ENCODE peak calls at places on chromosomes 6 and 20, in ten cellular contexts. N, W, T, V, E, R, M, C, Z and O are unnamed samples.
A peak's percentile ranks its signal among the peaks of the same experiment; 100 is the strongest.

GRCh38 chr6:135722679-135723078 is 128.8 kb upstream of the PDE7B start:
- DNase-seq in R (no peak), T (peak; percentile 68), C (peak; percentile 94), N (peak; percentile 71), W (no peak), V (peak; percentile 84), Z (no peak), M (no peak), E (peak; percentile 87), O (no peak)

GRCh38 chr6:55980627-55981211 is 105.3 kb upstream of the BMP5 start:
- DNase-seq in C (peak; percentile 41), N (peak; percentile 68), Z (peak; percentile 7), T (peak; percentile 55), V (peak; percentile 8), R (no peak), E (peak; percentile 67), M (no peak), W (no peak), O (no peak)

GRCh38 chr20:59813126-59813947 is 120.1 kb downstream of the SYCP2 start:
- DNase-seq in C (no peak), W (no peak), E (no peak), M (peak; percentile 36), Z (no peak), T (no peak), R (no peak), N (no peak), V (no peak), O (no peak)

GRCh38 chr6:13573669-13574110 is 711 bp upstream of the SIRT5 start:
- DNase-seq in V (peak; percentile 30), E (peak; percentile 81), T (peak; percentile 56), N (peak; percentile 38), C (peak; percentile 46), R (no peak), Z (no peak), W (no peak), M (peak; percentile 81), O (no peak)

GRCh38 chr20:36666181-36666740 is 20.3 kb upstream of the SLA2 start:
- DNase-seq in T (peak; percentile 45), N (peak; percentile 53), E (peak; percentile 24), Z (no peak), V (no peak), R (peak; percentile 19), M (no peak), C (peak; percentile 46), W (no peak), O (no peak)

GRCh38 chr6:87350516-87350915 is 5.9 kb downstream of the C6orf163 start:
- DNase-seq in W (no peak), M (no peak), R (no peak), T (no peak), Z (no peak), V (no peak), E (peak; percentile 79), C (peak; percentile 5), N (no peak), O (no peak)

GRCh38 chr6:35049885-35050284 is 91.3 kb downstream of the TCP11 start:
- DNase-seq in M (no peak), C (peak; percentile 93), N (peak; percentile 79), W (no peak), Z (peak; percentile 57), V (no peak), R (no peak), T (peak; percentile 90), E (peak; percentile 68), O (no peak)

GRCh38 chr20:21632031-21632430 is 73.4 kb upstream of the PAX1 start:
- DNase-seq in N (no peak), W (no peak), C (no peak), V (no peak), R (no peak), Z (no peak), T (no peak), E (no peak), M (no peak), O (no peak)

GRCh38 chr6:43990627-43991619 is 136.3 kb downstream of the MRPL14 start:
- DNase-seq in R (no peak), T (peak; percentile 95), Z (no peak), M (no peak), W (no peak), E (peak; percentile 55), N (peak; percentile 97), V (no peak), C (peak; percentile 89), O (no peak)

GRCh38 chr20:32189691-32190607 is 17.6 kb downstream of the PLAGL2 start:
- DNase-seq in V (no peak), W (peak; percentile 87), E (peak; percentile 73), R (peak; percentile 50), Z (peak; percentile 69), C (peak; percentile 11), T (peak; percentile 56), M (peak; percentile 81), N (peak; percentile 50), O (peak; percentile 42)

GRCh38 chr6:133895573-133896343 is 6.8 kb downstream of the TCF21 start:
- DNase-seq in T (peak; percentile 68), R (no peak), M (no peak), N (peak; percentile 57), C (no peak), Z (no peak), E (peak; percentile 56), W (peak; percentile 65), V (no peak), O (no peak)

GRCh38 chr20:11992426-11992825 is 74.7 kb downstream of the BTBD3 start:
- DNase-seq in M (no peak), E (no peak), W (no peak), Z (no peak), V (no peak), C (no peak), R (no peak), T (no peak), N (no peak), O (no peak)

GRCh38 chr6:29502597-29502996 is 14.8 kb upstream of the MAS1L start:
- DNase-seq in T (no peak), N (no peak), M (no peak), C (no peak), E (peak; percentile 39), W (no peak), R (no peak), V (peak; percentile 89), Z (no peak), O (no peak)

GRCh38 chr20:50546729-50547314 is 36.6 kb downstream of the PTPN1 start:
- DNase-seq in N (no peak), W (no peak), V (no peak), R (no peak), E (peak; percentile 32), M (no peak), T (peak; percentile 62), Z (no peak), C (no peak), O (no peak)

GRCh38 chr20:45484676-45485075 is 15.1 kb downstream of the WFDC2 start:
- DNase-seq in W (no peak), M (no peak), C (no peak), V (no peak), T (no peak), E (no peak), R (no peak), Z (no peak), N (no peak), O (no peak)

GRCh38 chr20:24066075-24066700 is 77.6 kb upstream of the GGTLC1 start:
- DNase-seq in R (peak; percentile 29), T (no peak), V (no peak), M (no peak), N (no peak), W (no peak), C (no peak), Z (no peak), E (no peak), O (peak; percentile 26)

DNA sequence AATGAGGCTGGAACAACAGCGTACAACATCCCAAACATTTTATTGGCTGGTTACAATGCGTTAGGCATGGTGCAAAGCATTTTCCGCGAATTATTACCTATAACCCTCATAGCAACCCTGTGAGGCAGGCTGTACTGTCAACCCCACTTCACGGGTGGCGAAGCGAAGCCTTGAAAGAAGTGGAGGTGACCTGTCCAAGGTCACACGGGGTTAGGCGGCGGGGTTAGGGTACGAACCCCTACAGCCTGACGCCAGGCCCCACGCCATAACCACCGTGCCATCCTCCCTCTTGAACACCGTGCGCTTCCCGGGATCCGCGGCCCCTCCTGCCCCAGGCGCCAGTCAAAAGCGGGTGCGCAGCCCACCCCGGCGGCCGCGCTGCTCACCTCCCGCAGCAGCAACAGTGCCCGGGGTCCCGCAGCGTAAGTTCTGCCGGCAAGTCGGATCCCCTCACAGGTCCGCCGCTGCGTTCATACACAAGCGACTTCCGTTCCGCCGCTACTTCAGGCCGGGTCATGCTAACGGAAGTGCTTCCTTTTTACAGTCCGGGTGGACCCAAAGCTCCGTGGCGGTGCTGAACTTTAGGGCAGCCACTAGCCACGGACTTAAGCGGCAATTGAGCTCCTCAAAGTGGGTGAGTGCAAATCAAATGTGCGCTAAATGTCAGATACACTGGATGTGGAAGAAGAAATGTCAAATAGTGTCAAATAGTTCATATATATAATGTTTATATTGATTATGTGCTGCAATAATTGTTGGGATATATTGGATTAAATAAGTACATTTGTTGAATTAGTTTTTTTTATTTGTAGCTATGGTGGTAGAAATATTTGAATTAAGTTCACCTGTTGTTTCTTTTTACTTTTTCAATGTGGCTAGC is at the start of gene CDK5RAP1:
- DNase-seq in Z (peak; percentile 92), C (peak; percentile 93), E (peak; percentile 96), V (peak; percentile 83), T (peak; percentile 93), M (peak; percentile 95), N (peak; percentile 94), W (peak; percentile 91), R (peak; percentile 80), O (peak; percentile 83)
- H3K27ac ChIP-seq in Z (peak within 1 kb of the TSS; percentile 86), C (peak within 1 kb of the TSS; percentile 69), E (peak within 1 kb of the TSS; percentile 8), V (peak within 1 kb of the TSS; percentile 42), T (peak within 1 kb of the TSS; percentile 9), M (peak within 1 kb of the TSS; percentile 74), N (peak within 1 kb of the TSS; percentile 42), W (peak within 1 kb of the TSS; percentile 73), R (peak within 1 kb of the TSS; percentile 73), O (peak within 1 kb of the TSS; percentile 74)

GRCh38 chr6:77965449-77965848 is 312.6 kb downstream of the MEI4 start:
- DNase-seq in C (no peak), T (no peak), Z (no peak), W (no peak), N (no peak), R (no peak), M (no peak), E (no peak), V (no peak), O (no peak)
- H3K9me3 ChIP-seq in C (peaks cover 9% of the 10 kb centered on the region), T (peaks cover 45% of the 10 kb centered on the region), Z (no peaks in the 10 kb centered on the region), W (peaks cover 36% of the 10 kb centered on the region), N (no peaks in the 10 kb centered on the region), R (no peaks in the 10 kb centered on the region), M (peaks cover 37% of the 10 kb centered on the region), E (no peaks in the 10 kb centered on the region), V (peaks cover 6% of the 10 kb centered on the region), O (no peaks in the 10 kb centered on the region)

DNA sequence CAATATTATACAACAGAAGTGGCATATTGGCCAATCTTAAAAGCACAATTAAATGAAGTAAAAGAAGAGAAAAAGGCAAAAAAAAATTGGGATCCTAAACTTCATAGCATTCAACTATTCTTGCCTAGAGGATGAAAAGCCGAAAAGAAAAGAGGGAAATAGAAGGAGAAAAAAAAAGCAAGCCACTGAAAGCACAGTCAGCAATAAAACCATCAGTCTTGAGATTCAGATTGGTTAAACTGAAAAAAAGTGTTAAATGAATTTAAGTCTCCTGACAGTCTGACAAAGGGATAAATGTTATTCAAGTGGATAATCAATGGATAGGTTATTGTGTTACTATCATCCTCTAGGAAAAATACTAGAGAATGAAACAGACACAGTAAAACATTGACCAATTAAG is 19.9 kb downstream of the MOXD1 start:
- DNase-seq in N (no peak), M (no peak), Z (no peak), V (no peak), C (no peak), E (no peak), R (no peak), W (no peak), T (no peak), O (no peak)
- H3K4me3 ChIP-seq in N (no peak overlapping the region), M (no peak overlapping the region), Z (no peak overlapping the region), V (no peak overlapping the region), C (no peak overlapping the region), E (no peak overlapping the region), R (no peak overlapping the region), W (no peak overlapping the region), T (no peak overlapping the region), O (no peak overlapping the region)

GRCh38 chr6:73309534-73309783 is 44.6 kb downstream of the DPPA5 start:
- DNase-seq in M (no peak), W (no peak), C (no peak), N (no peak), T (no peak), V (peak; percentile 57), Z (no peak), R (no peak), E (no peak), O (no peak)
- H3K27ac ChIP-seq in M (peak overlapping the region; percentile 62), W (no peak overlapping the region), C (peak overlapping the region; percentile 56), N (no peak overlapping the region), T (peak overlapping the region; percentile 20), V (peak overlapping the region; percentile 40), Z (peak overlapping the region; percentile 88), R (peak overlapping the region; percentile 66), E (no peak overlapping the region), O (peak overlapping the region; percentile 39)